ENCODE peak calls at places on chromosomes 13 and 19, in ten cellular contexts. K is A549, U is ovary, S is tibial artery, V is heart left ventricle, Y is DND-41, C is osteoblast, H is PC-3, Z is keratinocyte, T is tibial nerve. A is an unnamed sample.

GRCh38 chr19:38879400-38879751 is 1.3 kb upstream of the RINL start:
- DNase-seq in K (no peak), U (no peak), S (no peak), V (peak; percentile 14), Y (no peak), C (no peak), H (no peak), Z (no peak), T (no peak), A (no peak)

GRCh38 chr13:75372517-75372916 is 109.5 kb downstream of the TBC1D4 start:
- DNase-seq in K (peak; percentile 41), U (no peak), S (no peak), V (no peak), Y (peak; percentile 7), C (no peak), H (peak; percentile 64), Z (no peak), T (peak; percentile 70), A (no peak)

GRCh38 chr19:48480476-48481190 is 11.5 kb downstream of the CYTH2 start:
- DNase-seq in K (no peak), U (peak; percentile 61), S (no peak), V (peak; percentile 63), Y (no peak), C (peak; percentile 93), H (no peak), Z (no peak), T (peak; percentile 48), A (no peak)

GRCh38 chr19:38062959-38063786 is 156.2 kb downstream of the SIPA1L3 start:
- DNase-seq in K (no peak), U (peak; percentile 16), S (no peak), V (no peak), Y (no peak), C (no peak), H (no peak), Z (no peak), T (no peak), A (no peak)

GRCh38 chr19:14405758-14406644 is 13.1 kb downstream of the DDX39A start:
- DNase-seq in K (peak; percentile 88), U (peak; percentile 88), S (peak; percentile 91), V (peak; percentile 89), Y (peak; percentile 85), C (peak; percentile 99), H (peak; percentile 89), Z (no peak), T (peak; percentile 81), A (peak; percentile 96)

GRCh38 chr19:46251415-46251814 is 21.9 kb downstream of the IGFL1 start:
- DNase-seq in K (no peak), U (no peak), S (no peak), V (no peak), Y (no peak), C (no peak), H (peak; percentile 22), Z (no peak), T (no peak), A (no peak)

GRCh38 chr19:45754323-45754722 is 14.7 kb downstream of the SIX5 start:
- DNase-seq in K (no peak), U (no peak), S (no peak), V (no peak), Y (no peak), C (peak; percentile 45), H (no peak), Z (no peak), T (no peak), A (no peak)

GRCh38 chr19:45361608-45362007 is 8.8 kb downstream of the ERCC2 start:
- DNase-seq in K (no peak), U (no peak), S (no peak), V (no peak), Y (no peak), C (peak; percentile 78), H (no peak), Z (no peak), T (no peak), A (no peak)

GRCh38 chr13:97113231-97114001 is 108.7 kb upstream of the MBNL2 start:
- DNase-seq in K (no peak), U (no peak), S (no peak), V (no peak), Y (no peak), C (no peak), H (no peak), Z (no peak), T (no peak), A (no peak)

GRCh38 chr13:97367016-97367415 is 67.0 kb upstream of the RAP2A start:
- DNase-seq in K (no peak), U (no peak), S (no peak), V (no peak), Y (peak; percentile 56), C (no peak), H (no peak), Z (no peak), T (no peak), A (no peak)

GRCh38 chr19:8161135-8161646 is 11.8 kb upstream of the FBN3 start:
- DNase-seq in K (peak; percentile 58), U (no peak), S (no peak), V (no peak), Y (peak; percentile 54), C (no peak), H (peak; percentile 76), Z (no peak), T (no peak), A (no peak)
- H3K27ac ChIP-seq in K (no peak overlapping the region), U (no peak overlapping the region), S (no peak overlapping the region), V (no peak overlapping the region), Y (peak overlapping the region; percentile 40), C (no peak overlapping the region), H (peak overlapping the region; percentile 54), Z (no peak overlapping the region), T (no peak overlapping the region), A (no peak overlapping the region)

DNA sequence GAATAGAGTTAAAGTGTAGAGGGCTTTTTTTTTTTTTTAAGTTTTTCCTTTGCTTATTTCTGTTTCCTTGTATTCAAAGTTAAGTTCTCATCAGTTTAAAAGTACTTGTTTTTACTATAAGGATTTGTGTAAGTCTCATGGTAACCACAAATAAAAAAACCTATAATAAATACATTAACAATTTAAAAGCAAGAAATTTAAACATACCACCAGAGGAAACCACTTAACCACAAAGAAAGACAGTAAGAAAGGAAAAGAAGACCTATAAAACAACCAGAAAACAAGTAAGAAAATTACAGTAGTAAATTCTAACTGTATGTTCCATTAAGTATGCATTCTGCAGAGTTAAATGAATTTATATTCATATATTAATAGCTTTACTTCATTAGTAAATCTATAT is 999.1 kb upstream of the ATXN8OS start:
- DNase-seq in K (peak; percentile 28), U (no peak), S (no peak), V (no peak), Y (no peak), C (no peak), H (no peak), Z (no peak), T (no peak), A (no peak)
- H3K9me3 ChIP-seq in K (no peaks in the 10 kb centered on the region), U (no peaks in the 10 kb centered on the region), S (no peaks in the 10 kb centered on the region), V (peaks cover 49% of the 10 kb centered on the region), Y (no peaks in the 10 kb centered on the region), C (peaks cover 7% of the 10 kb centered on the region), H (no peaks in the 10 kb centered on the region), Z (peaks cover 4% of the 10 kb centered on the region), T (no peaks in the 10 kb centered on the region), A (peaks cover 2% of the 10 kb centered on the region)

GRCh38 chr13:99894835-99895427 is 76.6 kb downstream of the ZIC5 start:
- DNase-seq in K (no peak), U (no peak), S (no peak), V (no peak), Y (no peak), C (peak; percentile 81), H (no peak), Z (no peak), T (no peak), A (no peak)
- H3K4me3 ChIP-seq in K (peak overlapping the region; percentile 28), U (peak overlapping the region; percentile 23), S (peak overlapping the region; percentile 17), V (peak overlapping the region; percentile 46), Y (no peak overlapping the region), C (peak overlapping the region; percentile 55), H (no peak overlapping the region), Z (peak overlapping the region; percentile 32), T (peak overlapping the region; percentile 36), A (peak overlapping the region; percentile 27)

DNA sequence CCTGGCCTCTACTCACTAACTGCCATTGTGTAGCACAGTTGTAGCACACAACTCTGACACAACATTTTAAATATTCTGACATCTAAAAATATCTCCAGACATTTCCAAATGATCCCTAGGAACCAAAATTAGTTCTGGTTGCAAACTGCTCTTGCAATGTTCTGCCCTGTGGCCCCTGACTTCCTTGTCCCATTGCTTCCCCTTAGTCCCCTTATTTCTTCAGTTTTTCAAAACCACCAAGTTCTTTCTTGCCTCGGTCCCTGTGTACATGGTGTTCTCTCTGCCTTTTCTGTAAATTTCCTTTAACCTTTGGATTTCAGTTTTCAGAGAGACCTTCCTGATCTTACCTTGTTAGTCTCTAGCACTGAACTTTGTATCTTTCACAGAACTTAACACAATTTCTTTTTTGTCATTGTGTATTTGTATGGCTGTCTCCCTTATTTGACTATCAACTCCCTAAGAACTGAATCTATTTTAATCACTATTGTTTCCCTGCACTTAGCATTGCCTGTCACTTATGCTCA is 87.6 kb upstream of the MLNR start:
- DNase-seq in K (no peak), U (no peak), S (no peak), V (no peak), Y (no peak), C (no peak), H (no peak), Z (no peak), T (no peak), A (no peak)
- H3K27ac ChIP-seq in K (no peak overlapping the region), U (no peak overlapping the region), S (peak overlapping the region; percentile 1), V (peak overlapping the region; percentile 53), Y (no peak overlapping the region), C (no peak overlapping the region), H (no peak overlapping the region), Z (no peak overlapping the region), T (no peak overlapping the region), A (no peak overlapping the region)

DNA sequence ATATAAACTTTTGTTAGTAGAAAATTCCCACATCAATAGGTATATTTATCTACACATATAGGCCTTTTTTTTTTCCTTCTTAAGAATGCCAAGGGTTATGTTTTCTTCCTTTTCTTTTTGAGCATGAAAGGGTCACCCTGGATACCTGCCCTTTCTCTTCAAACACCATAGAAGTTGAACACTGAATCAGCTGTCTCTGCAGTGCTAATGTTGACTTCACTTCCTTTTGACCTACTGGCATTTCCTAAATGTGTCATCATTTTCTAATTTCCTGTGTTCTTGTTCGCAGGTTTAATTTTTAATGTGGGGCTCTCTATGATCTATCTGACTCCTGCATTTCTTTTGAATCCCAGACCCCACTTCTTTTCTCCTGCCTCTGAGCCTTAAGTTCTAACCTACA is 532.0 kb downstream of the GPC6 start:
- DNase-seq in K (no peak), U (no peak), S (no peak), V (no peak), Y (no peak), C (no peak), H (peak; percentile 42), Z (no peak), T (no peak), A (no peak)
- H3K9me3 ChIP-seq in K (no peaks in the 10 kb centered on the region), U (no peaks in the 10 kb centered on the region), S (no peaks in the 10 kb centered on the region), V (no peaks in the 10 kb centered on the region), Y (no peaks in the 10 kb centered on the region), C (no peaks in the 10 kb centered on the region), H (no peaks in the 10 kb centered on the region), Z (no peaks in the 10 kb centered on the region), T (no peaks in the 10 kb centered on the region), A (no peaks in the 10 kb centered on the region)